ENCODE peak calls at places on chromosome 3, in nine cellular contexts. F is astrocyte, R is GM23248, G is mammary epithelial cell, W is neural progenitor cell, Z is endothelial cell of umbilical vein, V is IMR-90, Y is neuronal stem cell, M is MM.1S. T is an unnamed sample.
A peak's percentile ranks its signal among the peaks of the same experiment; 100 is the strongest.

GRCh38 chr3:135231646-135232625 is 436.9 kb downstream of the EPHB1 start:
- DNase-seq in Y (no peak), M (no peak), R (no peak), V (no peak), Z (no peak), W (no peak), F (no peak), G (no peak), T (no peak)

GRCh38 chr3:104437891-104438290 is 928.8 kb upstream of the ALCAM start:
- DNase-seq in Y (no peak), G (peak; percentile 68), Z (no peak), W (peak; percentile 44), V (peak; percentile 10), R (peak; percentile 68), M (no peak), F (peak; percentile 81), T (no peak)

GRCh38 chr3:32733631-32734229 is 48.7 kb downstream of the CNOT10 start:
- DNase-seq in R (peak; percentile 59), G (no peak), Z (peak; percentile 54), V (peak; percentile 44), F (peak; percentile 19), Y (peak; percentile 21), W (peak; percentile 47), M (peak; percentile 34), T (no peak)

GRCh38 chr3:83453010-83453409 is 1505.8 kb upstream of the CADM2 start:
- DNase-seq in W (no peak), F (no peak), R (no peak), G (no peak), V (no peak), M (no peak), Y (no peak), Z (no peak), T (no peak)

GRCh38 chr3:13935494-13936094 is 55.7 kb upstream of the WNT7A start:
- DNase-seq in W (no peak), R (no peak), Y (no peak), V (no peak), F (no peak), G (no peak), Z (no peak), M (no peak), T (no peak)

GRCh38 chr3:51687472-51688205 is 16.6 kb downstream of the TEX264 start:
- DNase-seq in R (peak; percentile 39), W (no peak), G (no peak), Z (no peak), Y (no peak), F (no peak), M (no peak), V (peak; percentile 62), T (no peak)

GRCh38 chr3:123864706-123865105 is 19.4 kb downstream of the MYLK start:
- DNase-seq in G (no peak), W (no peak), R (no peak), Y (no peak), Z (no peak), V (no peak), F (no peak), M (no peak), T (no peak)

GRCh38 chr3:62436785-62437184 is 63.4 kb upstream of the FEZF2 start:
- DNase-seq in R (no peak), Z (no peak), V (no peak), Y (no peak), W (no peak), M (no peak), G (no peak), F (peak; percentile 16), T (no peak)

GRCh38 chr3:148643389-148643840 is 54.3 kb upstream of the AGTR1 start:
- DNase-seq in V (peak; percentile 90), Y (no peak), Z (no peak), M (no peak), F (peak; percentile 90), W (peak; percentile 13), G (peak; percentile 19), R (peak; percentile 67), T (no peak)

GRCh38 chr3:72234394-72234793 is 449.4 kb upstream of the PROK2 start:
- DNase-seq in G (peak; percentile 28), W (no peak), F (peak; percentile 84), R (peak; percentile 93), V (peak; percentile 50), Y (no peak), M (no peak), Z (no peak), T (no peak)

GRCh38 chr3:66215106-66215505 is 5.7 kb upstream of the SLC25A26 start:
- DNase-seq in F (no peak), G (no peak), M (no peak), W (no peak), R (no peak), Y (no peak), V (no peak), Z (no peak), T (no peak)

GRCh38 chr3:32897202-32897601 is 54.2 kb upstream of the CCR4 start:
- DNase-seq in Y (no peak), M (no peak), R (no peak), Z (no peak), F (peak; percentile 25), V (no peak), W (no peak), G (no peak), T (no peak)

GRCh38 chr3:182238141-182238540 is 526.4 kb downstream of the SOX2 start:
- DNase-seq in Z (no peak), G (no peak), M (no peak), R (no peak), W (peak; percentile 97), F (peak; percentile 80), V (no peak), Y (peak; percentile 94), T (no peak)

GRCh38 chr3:58868101-58868779 is 181.6 kb downstream of the CFAP20DC start:
- DNase-seq in V (no peak), Z (no peak), W (no peak), Y (no peak), R (no peak), F (no peak), G (no peak), M (no peak), T (no peak)

DNA sequence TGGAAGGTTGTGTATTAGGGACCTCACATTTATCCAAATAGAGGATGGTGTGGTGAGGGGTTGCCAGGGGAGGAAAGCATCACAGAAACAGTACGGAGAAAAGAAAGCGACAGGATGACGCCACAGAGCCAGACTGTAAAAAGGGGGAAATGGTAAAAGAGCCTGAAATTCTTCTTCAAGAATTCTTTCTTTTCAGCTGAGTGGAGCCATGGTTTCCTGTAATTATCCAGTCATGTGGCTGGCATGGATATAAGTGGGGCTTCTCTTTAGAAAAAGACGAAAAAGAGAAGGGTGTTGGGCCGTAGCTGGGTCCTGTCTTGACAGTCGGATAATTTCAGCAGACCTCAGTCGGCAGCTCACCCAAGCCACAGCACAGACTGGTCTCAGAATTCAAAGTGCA is 24.5 kb upstream of the PSMD6 start:
- DNase-seq in F (peak; percentile 47), V (no peak), Y (no peak), M (no peak), R (no peak), G (no peak), W (no peak), Z (no peak), T (no peak)
- H2AFZ ChIP-seq in F (peak overlapping the region; percentile 76), V (no peak overlapping the region), Y (peak overlapping the region; percentile 87), M (no peak overlapping the region), R (peak overlapping the region; percentile 15), G (no peak overlapping the region), W (peak overlapping the region; percentile 18), Z (no peak overlapping the region), T (no peak overlapping the region)

GRCh38 chr3:99931059-99931458 is 113.4 kb downstream of the CMSS1 start:
- DNase-seq in M (no peak), R (no peak), Y (no peak), Z (no peak), V (no peak), G (no peak), W (no peak), F (no peak), T (no peak)

GRCh38 chr3:99929409-99930139 is 111.9 kb downstream of the CMSS1 start:
- DNase-seq in M (no peak), V (peak; percentile 59), G (peak; percentile 84), W (no peak), F (peak; percentile 89), R (peak; percentile 71), Y (no peak), Z (no peak), T (no peak)

GRCh38 chr3:99925584-99925983 is 107.9 kb downstream of the CMSS1 start:
- DNase-seq in Y (no peak), G (peak; percentile 77), F (peak; percentile 86), Z (peak; percentile 71), M (no peak), W (no peak), R (peak; percentile 87), V (peak; percentile 89), T (no peak)

GRCh38 chr3:99928758-99929408 is 111.2 kb downstream of the CMSS1 start:
- DNase-seq in W (no peak), F (no peak), V (no peak), R (no peak), G (no peak), M (no peak), Z (no peak), Y (no peak), T (no peak)

GRCh38 chr3:99927651-99928390 is 110.2 kb downstream of the CMSS1 start:
- DNase-seq in R (no peak), Z (no peak), V (no peak), M (no peak), F (no peak), G (no peak), W (peak; percentile 50), Y (no peak), T (no peak)
- H2AFZ ChIP-seq in R (no peak overlapping the region), Z (no peak overlapping the region), V (no peak overlapping the region), M (no peak overlapping the region), F (no peak overlapping the region), G (no peak overlapping the region), W (no peak overlapping the region), Y (peak overlapping the region; percentile 51), T (no peak overlapping the region)

GRCh38 chr3:132354916-132355702 is 37.9 kb downstream of the ACP3 start:
- DNase-seq in M (no peak), R (no peak), Y (no peak), F (no peak), W (no peak), Z (no peak), G (peak; percentile 63), V (no peak), T (no peak)

GRCh38 chr3:132351222-132351806 is 34.1 kb downstream of the ACP3 start:
- DNase-seq in W (no peak), Y (no peak), M (no peak), Z (no peak), F (no peak), V (no peak), G (no peak), R (no peak), T (no peak)

GRCh38 chr3:132356568-132356967 is 39.4 kb downstream of the ACP3 start:
- DNase-seq in R (no peak), M (no peak), Z (no peak), F (no peak), G (no peak), W (no peak), V (no peak), Y (no peak), T (no peak)

GRCh38 chr3:132350814-132351213 is 33.6 kb downstream of the ACP3 start:
- DNase-seq in Z (no peak), W (no peak), Y (no peak), V (no peak), G (no peak), R (no peak), M (no peak), F (no peak), T (no peak)

GRCh38 chr3:132352556-132353143 is 35.4 kb downstream of the ACP3 start:
- DNase-seq in G (peak; percentile 53), V (peak; percentile 68), F (peak; percentile 49), Y (peak; percentile 72), W (peak; percentile 78), R (peak; percentile 80), M (peak; percentile 68), Z (peak; percentile 77), T (peak; percentile 62)
- H2AFZ ChIP-seq in G (no peak overlapping the region), V (no peak overlapping the region), F (no peak overlapping the region), Y (no peak overlapping the region), W (peak overlapping the region; percentile 17), R (peak overlapping the region; percentile 49), M (no peak overlapping the region), Z (no peak overlapping the region), T (no peak overlapping the region)

GRCh38 chr3:43369404-43370345 is 83.3 kb downstream of the SNRK start:
- DNase-seq in R (no peak), M (no peak), W (no peak), G (no peak), Z (no peak), V (no peak), Y (no peak), F (no peak), T (no peak)
- H2AFZ ChIP-seq in R (no peak overlapping the region), M (no peak overlapping the region), W (no peak overlapping the region), G (no peak overlapping the region), Z (no peak overlapping the region), V (no peak overlapping the region), Y (no peak overlapping the region), F (no peak overlapping the region), T (no peak overlapping the region)